ENCODE peak calls at places on chromosomes 11 and 22, in six cellular contexts. K is lower leg skin, Z is esophagus muscularis mucosa, G is esophagus squamous epithelium, B is ovary, I is adrenal gland. O is an unnamed sample.

GRCh38 chr11:62592216-62592815 is 993 bp upstream of the TUT1 start:
- DNase-seq in K (no peak), Z (no peak), G (no peak), B (no peak), I (no peak), O (no peak)

GRCh38 chr11:95375881-95376280 is 144.9 kb upstream of the SESN3 start:
- DNase-seq in K (no peak), Z (no peak), G (no peak), B (no peak), I (no peak), O (no peak)

GRCh38 chr11:94864646-94865045 is 96.5 kb downstream of the AMOTL1 start:
- DNase-seq in K (no peak), Z (no peak), G (no peak), B (no peak), I (no peak), O (no peak)

GRCh38 chr11:16938061-16938460 is 76.2 kb downstream of the PLEKHA7 start:
- DNase-seq in K (no peak), Z (no peak), G (no peak), B (no peak), I (no peak), O (no peak)

GRCh38 chr11:108508653-108509593 is 10.7 kb upstream of the POGLUT3 start:
- DNase-seq in K (no peak), Z (no peak), G (no peak), B (no peak), I (no peak), O (no peak)

GRCh38 chr11:20163778-20164133 is 3.5 kb upstream of the DBX1 start:
- DNase-seq in K (no peak), Z (no peak), G (no peak), B (no peak), I (no peak), O (no peak)

GRCh38 chr11:748007-748359 is 719 bp downstream of the TALDO1 start:
- DNase-seq in K (no peak), Z (no peak), G (no peak), B (no peak), I (no peak), O (peak)

GRCh38 chr22:32082331-32082730 is 39.3 kb downstream of the SLC5A1 start:
- DNase-seq in K (no peak), Z (peak), G (no peak), B (no peak), I (no peak), O (no peak)

GRCh38 chr11:134762248-134763029 is 350.4 kb upstream of the B3GAT1 start:
- DNase-seq in K (no peak), Z (peak), G (no peak), B (no peak), I (no peak), O (no peak)

GRCh38 chr11:120137187-120137610 is 714 bp downstream of the TRIM29 start:
- DNase-seq in K (peak), Z (peak), G (no peak), B (no peak), I (peak), O (peak)

GRCh38 chr11:86152006-86152862 is 83.3 kb upstream of the PICALM start:
- DNase-seq in K (no peak), Z (no peak), G (no peak), B (no peak), I (no peak), O (no peak)

GRCh38 chr11:33615751-33616150 is 84.9 kb downstream of the C11orf91 start:
- DNase-seq in K (no peak), Z (no peak), G (no peak), B (no peak), I (no peak), O (no peak)

GRCh38 chr11:91231226-91231625 is 993.4 kb upstream of the FAT3 start:
- DNase-seq in K (no peak), Z (no peak), G (no peak), B (no peak), I (peak), O (no peak)

GRCh38 chr11:91795139-91795887 is 429.3 kb upstream of the FAT3 start:
- DNase-seq in K (no peak), Z (no peak), G (no peak), B (no peak), I (no peak), O (no peak)

GRCh38 chr11:125938418-125938817 is 7.4 kb upstream of the VSIG10L2 start:
- DNase-seq in K (no peak), Z (no peak), G (no peak), B (no peak), I (peak), O (peak)

GRCh38 chr11:18064035-18064434 is 18.0 kb upstream of the TPH1 start:
- DNase-seq in K (no peak), Z (no peak), G (no peak), B (no peak), I (no peak), O (no peak)

GRCh38 chr11:23353611-23354010 is 493.3 kb upstream of the CCDC179 start:
- DNase-seq in K (no peak), Z (no peak), G (no peak), B (no peak), I (no peak), O (no peak)

GRCh38 chr11:19458231-19458630 is 217.5 kb upstream of the E2F8 start:
- DNase-seq in K (no peak), Z (no peak), G (no peak), B (no peak), I (no peak), O (no peak)

GRCh38 chr11:34050967-34051348 is 573 bp upstream of the CAPRIN1 start:
- DNase-seq in K (no peak), Z (no peak), G (no peak), B (no peak), I (no peak), O (no peak)

GRCh38 chr11:12478743-12479142 is 101.4 kb downstream of the PARVA start:
- DNase-seq in K (no peak), Z (peak), G (no peak), B (no peak), I (no peak), O (no peak)

GRCh38 chr11:6443269-6444003 is 2.6 kb upstream of the HPX start:
- DNase-seq in K (peak), Z (no peak), G (no peak), B (peak), I (peak), O (peak)

GRCh38 chr11:65766535-65766934 is 14.2 kb downstream of the AP5B1 start:
- DNase-seq in K (no peak), Z (peak), G (no peak), B (no peak), I (no peak), O (no peak)

GRCh38 chr11:45580399-45580798 is 85.0 kb downstream of the CHST1 start:
- DNase-seq in K (no peak), Z (no peak), G (no peak), B (no peak), I (no peak), O (no peak)

GRCh38 chr11:24593332-24593731 is 96.5 kb downstream of the LUZP2 start:
- DNase-seq in K (peak), Z (no peak), G (no peak), B (no peak), I (no peak), O (no peak)

GRCh38 chr11:69243496-69244200 is 50.3 kb upstream of the MYEOV start:
- DNase-seq in K (no peak), Z (no peak), G (no peak), B (no peak), I (peak), O (peak)

GRCh38 chr11:123357990-123358827 is 71.9 kb upstream of the GRAMD1B start:
- DNase-seq in K (no peak), Z (no peak), G (no peak), B (no peak), I (peak), O (no peak)

GRCh38 chr11:119092880-119093665 is 8.4 kb downstream of the HMBS start:
- DNase-seq in K (no peak), Z (no peak), G (no peak), B (no peak), I (no peak), O (peak)

GRCh38 chr11:107608809-107609208 is 17.9 kb downstream of the ELMOD1 start:
- DNase-seq in K (no peak), Z (no peak), G (no peak), B (no peak), I (no peak), O (no peak)

GRCh38 chr11:130599073-130599654 is 150.7 kb downstream of the ADAMTS15 start:
- DNase-seq in K (no peak), Z (no peak), G (no peak), B (peak), I (peak), O (peak)

GRCh38 chr22:44933829-44934735 is 75.7 kb downstream of the PHF21B start:
- DNase-seq in K (no peak), Z (no peak), G (no peak), B (no peak), I (no peak), O (no peak)

GRCh38 chr11:70470127-70470526 is 71.8 kb downstream of the CTTN start:
- DNase-seq in K (peak), Z (no peak), G (no peak), B (no peak), I (no peak), O (peak)

GRCh38 chr11:114448749-114449484 is 9.7 kb downstream of the REXO2 start:
- DNase-seq in K (no peak), Z (no peak), G (no peak), B (no peak), I (no peak), O (no peak)

DNA sequence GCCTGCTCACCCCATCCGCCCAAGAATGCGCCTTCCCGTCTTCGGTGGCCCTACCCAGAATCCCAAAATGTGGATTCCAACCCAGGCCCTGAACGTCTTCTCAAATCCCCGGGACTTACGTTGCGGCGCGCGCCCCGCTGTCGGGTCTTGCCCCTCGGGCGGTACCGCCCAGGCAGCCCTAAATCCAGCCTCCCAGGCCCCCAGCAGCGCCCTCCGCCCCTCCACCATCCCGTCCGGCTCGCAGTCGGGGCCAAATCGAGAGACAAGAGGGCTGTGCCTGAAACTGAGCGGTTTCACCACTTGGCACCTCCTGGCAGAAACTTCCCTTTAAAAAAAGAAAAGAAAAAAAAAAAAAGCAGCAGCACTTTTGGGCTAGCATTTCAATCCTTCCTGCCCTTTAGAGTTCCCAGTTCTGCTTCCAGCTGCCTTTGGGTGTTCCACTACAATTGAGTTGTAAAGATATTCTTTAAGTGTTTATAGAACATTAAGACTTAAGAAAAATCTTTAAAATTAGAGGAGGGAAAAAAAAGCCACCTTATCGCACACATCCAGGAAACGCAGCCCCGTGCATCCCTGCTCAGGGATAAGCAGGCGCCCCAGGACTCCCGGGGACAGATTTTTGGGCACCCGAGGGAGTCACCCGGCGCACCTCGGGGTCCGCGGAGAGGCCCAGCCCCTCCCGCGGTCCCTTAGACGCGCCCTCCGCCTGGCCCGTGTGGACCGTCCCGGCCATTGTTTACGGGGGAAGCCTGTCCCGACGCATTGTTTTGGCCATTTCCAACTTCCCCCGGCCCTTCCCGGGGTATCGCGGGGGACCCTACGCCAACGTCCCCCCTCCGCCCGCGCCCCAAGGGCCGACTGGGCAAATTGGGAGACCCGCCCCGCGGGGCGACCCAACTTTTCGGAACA is 57.6 kb downstream of the KCNJ4 start:
- DNase-seq in K (no peak), Z (no peak), G (no peak), B (peak), I (peak), O (no peak)
- TF ChIP-seq POLR2A in K (no peak), Z (no peak), G (no peak), B (no peak), I (no peak), O (no peak)

GRCh38 chr22:23898006-23898974 is 4.1 kb downstream of the MIF start:
- DNase-seq in K (no peak), Z (no peak), G (no peak), B (no peak), I (no peak), O (no peak)
- TF ChIP-seq POLR2A in K (no peak), Z (no peak), G (no peak), B (no peak), I (no peak), O (no peak)

GRCh38 chr11:57202282-57202681 is 20.5 kb downstream of the LRRC55 start:
- DNase-seq in K (no peak), Z (no peak), G (no peak), B (no peak), I (no peak), O (no peak)
- TF ChIP-seq POLR2A in K (no peak), Z (no peak), G (no peak), B (no peak), I (no peak), O (no peak)

GRCh38 chr11:67255353-67255752 is 10.9 kb upstream of the GRK2 start:
- DNase-seq in K (no peak), Z (no peak), G (no peak), B (no peak), I (peak), O (no peak)
- TF ChIP-seq POLR2A in K (no peak), Z (no peak), G (no peak), B (no peak), I (no peak), O (no peak)

O was measured in sigmoid colon.